ENCODE peak calls at places on chromosomes 1 and 21, in six cellular contexts. H is NCI-H1048; Z is colonic mucosa; W is mesenteric fat pad; Y is activated CD8-positive, alpha-beta memory T cell treated with anti-CD3 and anti-CD28 coated beads for 24 hours; M is GM23248. D is an unnamed sample.
A peak's percentile ranks its signal among the peaks of the same experiment; 100 is the strongest.

GRCh38 chr1:150577557-150578277 is 1.7 kb downstream of the MCL1 start:
- DNase-seq in H (no peak), Z (no peak), W (no peak), Y (no peak), M (peak; percentile 69), D (no peak)

GRCh38 chr1:32622806-32623694 is 27.3 kb downstream of the ZBTB8OS start:
- DNase-seq in H (no peak), Z (no peak), W (no peak), Y (no peak), M (no peak), D (no peak)

GRCh38 chr1:80218112-80218511 is 1211.6 kb upstream of the ADGRL4 start:
- DNase-seq in H (peak; percentile 48), Z (no peak), W (no peak), Y (no peak), M (peak; percentile 49), D (peak; percentile 47)

GRCh38 chr1:209883341-209883971 is 54.6 kb upstream of the SYT14 start:
- DNase-seq in H (no peak), Z (no peak), W (no peak), Y (no peak), M (peak; percentile 79), D (no peak)

GRCh38 chr1:81664341-81664740 is 136.4 kb upstream of the ADGRL2 start:
- DNase-seq in H (no peak), Z (no peak), W (no peak), Y (no peak), M (peak; percentile 82), D (no peak)

GRCh38 chr1:28656335-28656734 is 7.9 kb downstream of the RNU11 start:
- DNase-seq in H (no peak), Z (no peak), W (no peak), Y (no peak), M (no peak), D (no peak)

GRCh38 chr1:35573198-35573775 is at the start of gene TFAP2E:
- DNase-seq in H (no peak), Z (peak; percentile 57), W (peak; percentile 88), Y (no peak), M (peak; percentile 72), D (no peak)

GRCh38 chr1:7550981-7551380 is 220.1 kb upstream of the VAMP3 start:
- DNase-seq in H (no peak), Z (peak; percentile 68), W (no peak), Y (no peak), M (no peak), D (no peak)

GRCh38 chr1:219088778-219089557 is 84.7 kb upstream of the LYPLAL1 start:
- DNase-seq in H (no peak), Z (no peak), W (no peak), Y (no peak), M (peak; percentile 97), D (no peak)

GRCh38 chr1:183272390-183272801 is 86.3 kb downstream of the LAMC2 start:
- DNase-seq in H (no peak), Z (no peak), W (no peak), Y (no peak), M (peak; percentile 88), D (no peak)

GRCh38 chr1:168178227-168178637 is 530 bp upstream of the TIPRL start:
- DNase-seq in H (no peak), Z (no peak), W (no peak), Y (no peak), M (no peak), D (no peak)

GRCh38 chr1:108877324-108877812 is 583 bp downstream of the GPSM2 start:
- DNase-seq in H (no peak), Z (peak; percentile 45), W (no peak), Y (no peak), M (peak; percentile 81), D (peak; percentile 15)

GRCh38 chr1:244713329-244713728 is 60.4 kb downstream of the DESI2 start:
- DNase-seq in H (no peak), Z (no peak), W (no peak), Y (no peak), M (no peak), D (no peak)

GRCh38 chr1:53959664-53960250 is 13.6 kb downstream of the LRRC42 start:
- DNase-seq in H (no peak), Z (no peak), W (no peak), Y (no peak), M (peak; percentile 47), D (no peak)

GRCh38 chr1:36384542-36385409 is 948 bp downstream of the STK40 start:
- DNase-seq in H (no peak), Z (peak; percentile 91), W (no peak), Y (peak; percentile 68), M (peak; percentile 67), D (peak; percentile 27)

GRCh38 chr21:44703731-44704635 is 7.0 kb downstream of the KRTAP10-12 start:
- DNase-seq in H (no peak), Z (peak; percentile 9), W (peak; percentile 69), Y (peak; percentile 30), M (no peak), D (no peak)

GRCh38 chr1:246791303-246791918 is 67.2 kb downstream of the SCCPDH start:
- DNase-seq in H (no peak), Z (no peak), W (no peak), Y (no peak), M (no peak), D (no peak)

GRCh38 chr1:96080925-96081324 is 640.7 kb upstream of the PTBP2 start:
- DNase-seq in H (no peak), Z (no peak), W (no peak), Y (no peak), M (peak; percentile 14), D (no peak)

D was measured in SK-N-DZ.